ENCODE peak calls at places on chromosomes 3 and 15, in eight cellular contexts. One of them, this sample, is unnamed.

GRCh38 chr3:69936266-69936665 is 63.3 kb upstream of the SAMMSON start:
- DNase-seq in Kasumi-1: no peak
- DNase-seq in breast epithelium: no peak
- DNase-seq in A172: no peak
- DNase-seq in NCI-H2107: no peak
- DNase-seq in naive thymus-derived CD8-positive, alpha-beta T cell: no peak
- DNase-seq in NCI-H1092 treated with DMSO at 0.1 percent for 48 hours: no peak
- DNase-seq in colonic mucosa: no peak
- DNase-seq in this sample: no peak

GRCh38 chr3:152671998-152672649 is 162.8 kb upstream of the P2RY1 start:
- DNase-seq in Kasumi-1: no peak
- DNase-seq in breast epithelium: no peak
- DNase-seq in A172: no peak
- DNase-seq in NCI-H2107: no peak
- DNase-seq in naive thymus-derived CD8-positive, alpha-beta T cell: no peak
- DNase-seq in NCI-H1092 treated with DMSO at 0.1 percent for 48 hours: no peak
- DNase-seq in colonic mucosa: no peak
- DNase-seq in this sample: no peak

GRCh38 chr15:70775160-70775559 is 11.8 kb upstream of the UACA start:
- DNase-seq in Kasumi-1: no peak
- DNase-seq in breast epithelium: no peak
- DNase-seq in A172: peak; percentile 62
- DNase-seq in NCI-H2107: no peak
- DNase-seq in naive thymus-derived CD8-positive, alpha-beta T cell: no peak
- DNase-seq in NCI-H1092 treated with DMSO at 0.1 percent for 48 hours: no peak
- DNase-seq in colonic mucosa: no peak
- DNase-seq in this sample: no peak

GRCh38 chr3:87468938-87469337 is 192.6 kb upstream of the POU1F1 start:
- DNase-seq in Kasumi-1: no peak
- DNase-seq in breast epithelium: no peak
- DNase-seq in A172: peak; percentile 13
- DNase-seq in NCI-H2107: no peak
- DNase-seq in naive thymus-derived CD8-positive, alpha-beta T cell: no peak
- DNase-seq in NCI-H1092 treated with DMSO at 0.1 percent for 48 hours: no peak
- DNase-seq in colonic mucosa: no peak
- DNase-seq in this sample: no peak

GRCh38 chr15:28456476-28457395 is 76.0 kb downstream of the GOLGA8G start:
- DNase-seq in Kasumi-1: no peak
- DNase-seq in breast epithelium: peak; percentile 50
- DNase-seq in A172: no peak
- DNase-seq in NCI-H2107: no peak
- DNase-seq in naive thymus-derived CD8-positive, alpha-beta T cell: no peak
- DNase-seq in NCI-H1092 treated with DMSO at 0.1 percent for 48 hours: no peak
- DNase-seq in colonic mucosa: no peak
- DNase-seq in this sample: peak; percentile 98

GRCh38 chr3:104428526-104428925 is 938.2 kb upstream of the ALCAM start:
- DNase-seq in Kasumi-1: no peak
- DNase-seq in breast epithelium: no peak
- DNase-seq in A172: no peak
- DNase-seq in NCI-H2107: no peak
- DNase-seq in naive thymus-derived CD8-positive, alpha-beta T cell: no peak
- DNase-seq in NCI-H1092 treated with DMSO at 0.1 percent for 48 hours: no peak
- DNase-seq in colonic mucosa: no peak
- DNase-seq in this sample: no peak

GRCh38 chr3:52062499-52062898 is 6.1 kb upstream of the DUSP7 start:
- DNase-seq in Kasumi-1: no peak
- DNase-seq in breast epithelium: no peak
- DNase-seq in A172: peak; percentile 88
- DNase-seq in NCI-H2107: no peak
- DNase-seq in naive thymus-derived CD8-positive, alpha-beta T cell: no peak
- DNase-seq in NCI-H1092 treated with DMSO at 0.1 percent for 48 hours: no peak
- DNase-seq in colonic mucosa: no peak
- DNase-seq in this sample: no peak

GRCh38 chr3:129469026-129469425 is 29.0 kb downstream of the IFT122 start:
- DNase-seq in Kasumi-1: no peak
- DNase-seq in breast epithelium: no peak
- DNase-seq in A172: no peak
- DNase-seq in NCI-H2107: no peak
- DNase-seq in naive thymus-derived CD8-positive, alpha-beta T cell: no peak
- DNase-seq in NCI-H1092 treated with DMSO at 0.1 percent for 48 hours: no peak
- DNase-seq in colonic mucosa: peak; percentile 50
- DNase-seq in this sample: no peak

GRCh38 chr15:93881310-93881709 is 350.1 kb upstream of the MCTP2 start:
- DNase-seq in Kasumi-1: no peak
- DNase-seq in breast epithelium: no peak
- DNase-seq in A172: no peak
- DNase-seq in NCI-H2107: no peak
- DNase-seq in naive thymus-derived CD8-positive, alpha-beta T cell: no peak
- DNase-seq in NCI-H1092 treated with DMSO at 0.1 percent for 48 hours: no peak
- DNase-seq in colonic mucosa: no peak
- DNase-seq in this sample: no peak

GRCh38 chr3:51813539-51813938 is 34.5 kb upstream of the IQCF6 start:
- DNase-seq in Kasumi-1: no peak
- DNase-seq in breast epithelium: no peak
- DNase-seq in A172: no peak
- DNase-seq in NCI-H2107: no peak
- DNase-seq in naive thymus-derived CD8-positive, alpha-beta T cell: no peak
- DNase-seq in NCI-H1092 treated with DMSO at 0.1 percent for 48 hours: no peak
- DNase-seq in colonic mucosa: no peak
- DNase-seq in this sample: no peak

GRCh38 chr15:76178321-76178720 is 118.5 kb downstream of the TMEM266 start:
- DNase-seq in Kasumi-1: no peak
- DNase-seq in breast epithelium: no peak
- DNase-seq in A172: no peak
- DNase-seq in NCI-H2107: no peak
- DNase-seq in naive thymus-derived CD8-positive, alpha-beta T cell: no peak
- DNase-seq in NCI-H1092 treated with DMSO at 0.1 percent for 48 hours: no peak
- DNase-seq in colonic mucosa: no peak
- DNase-seq in this sample: no peak